ENCODE peak calls at places on chromosome 16, in nine cellular contexts. D is heart left ventricle; F is cardiac fibroblast; B is H4; V is CD8-positive, alpha-beta memory T cell; C is ELF-1; N is iPS DF 6.9; Y is stimulated activated CD4-positive, alpha-beta T cell treated with anti-CD3 and anti-CD28 coated beads, TNF-alpha, amount 100 ng/mL, for 4 hours; A is stimulated activated CD8-positive, alpha-beta memory T cell treated with anti-CD3 and anti-CD28 coated beads, Interleukin-15, amount 100 ng/mL, for 1 hour. K is an unnamed sample.

GRCh38 chr16:78199325-78200022 is 100.0 kb downstream of the WWOX start:
- DNase-seq in D (no peak), F (no peak), B (no peak), V (no peak), C (no peak), N (no peak), Y (no peak), A (no peak), K (no peak)

GRCh38 chr16:70730016-70730415 is 44.2 kb upstream of the MTSS2 start:
- DNase-seq in D (no peak), F (no peak), B (no peak), V (no peak), C (no peak), N (no peak), Y (no peak), A (no peak), K (peak)

GRCh38 chr16:30667361-30667905 is 9.2 kb downstream of the FBRS start:
- DNase-seq in D (peak), F (no peak), B (no peak), V (no peak), C (no peak), N (no peak), Y (no peak), A (no peak), K (no peak)

GRCh38 chr16:52976539-52977167 is 76.0 kb downstream of the CHD9NB start:
- DNase-seq in D (no peak), F (peak), B (peak), V (no peak), C (no peak), N (peak), Y (no peak), A (no peak), K (peak)

GRCh38 chr16:53053967-53054669 is 673 bp upstream of the CHD9 start:
- DNase-seq in D (peak), F (peak), B (peak), V (no peak), C (no peak), N (no peak), Y (no peak), A (no peak), K (no peak)

GRCh38 chr16:29790949-29791844 is 646 bp downstream of the KIF22 start:
- DNase-seq in D (no peak), F (no peak), B (no peak), V (no peak), C (peak), N (no peak), Y (no peak), A (no peak), K (peak)

GRCh38 chr16:17313085-17313611 is 157.6 kb downstream of the XYLT1 start:
- DNase-seq in D (peak), F (peak), B (no peak), V (no peak), C (no peak), N (no peak), Y (no peak), A (no peak), K (no peak)

GRCh38 chr16:10501016-10501607 is 79.3 kb downstream of the EMP2 start:
- DNase-seq in D (no peak), F (no peak), B (no peak), V (no peak), C (peak), N (no peak), Y (no peak), A (no peak), K (no peak)

GRCh38 chr16:55686671-55687070 is 30.9 kb downstream of the SLC6A2 start:
- DNase-seq in D (no peak), F (no peak), B (no peak), V (no peak), C (no peak), N (no peak), Y (no peak), A (no peak), K (no peak)

GRCh38 chr16:22117666-22118065 is 25.3 kb downstream of the VWA3A start:
- DNase-seq in D (no peak), F (no peak), B (no peak), V (no peak), C (no peak), N (no peak), Y (no peak), A (no peak), K (no peak)

GRCh38 chr16:83015871-83016270 is 389.1 kb downstream of the CDH13 start:
- DNase-seq in D (no peak), F (no peak), B (no peak), V (no peak), C (no peak), N (no peak), Y (no peak), A (no peak), K (no peak)

GRCh38 chr16:86733526-86734254 is 155.3 kb downstream of the FOXL1 start:
- DNase-seq in D (no peak), F (no peak), B (no peak), V (no peak), C (peak), N (peak), Y (no peak), A (no peak), K (peak)

GRCh38 chr16:8885674-8886592 is 3.8 kb downstream of the LITAFD start:
- DNase-seq in D (no peak), F (peak), B (peak), V (no peak), C (no peak), N (no peak), Y (no peak), A (no peak), K (peak)

GRCh38 chr16:85798901-85799496 is 345 bp downstream of the EMC8 start:
- DNase-seq in D (peak), F (peak), B (no peak), V (peak), C (no peak), N (no peak), Y (peak), A (no peak), K (no peak)

GRCh38 chr16:10822702-10823101 is 4.1 kb upstream of the TVP23A start:
- DNase-seq in D (no peak), F (no peak), B (no peak), V (no peak), C (no peak), N (no peak), Y (no peak), A (no peak), K (no peak)

GRCh38 chr16:76970745-76971099 is 220.3 kb upstream of the MON1B start:
- DNase-seq in D (no peak), F (no peak), B (no peak), V (no peak), C (no peak), N (no peak), Y (no peak), A (no peak), K (no peak)

GRCh38 chr16:873243-873661 is 72.7 kb upstream of the GNG13 start:
- DNase-seq in D (peak), F (no peak), B (no peak), V (no peak), C (no peak), N (no peak), Y (no peak), A (no peak), K (no peak)

GRCh38 chr16:79595261-79595660 is 5.3 kb downstream of the MAF start:
- DNase-seq in D (no peak), F (no peak), B (no peak), V (no peak), C (no peak), N (no peak), Y (no peak), A (no peak), K (no peak)

GRCh38 chr16:47055136-47055885 is 81.8 kb upstream of the DNAJA2 start:
- DNase-seq in D (no peak), F (no peak), B (no peak), V (no peak), C (no peak), N (no peak), Y (no peak), A (no peak), K (no peak)

GRCh38 chr16:79601978-79602609 is 1.6 kb upstream of the MAF start:
- DNase-seq in D (peak), F (peak), B (peak), V (peak), C (peak), N (no peak), Y (peak), A (peak), K (peak)

GRCh38 chr16:57186630-57187507 is 740 bp downstream of the RSPRY1 start:
- DNase-seq in D (no peak), F (no peak), B (no peak), V (peak), C (peak), N (no peak), Y (no peak), A (no peak), K (peak)